ENCODE peak calls at places on chromosomes 7 and 10, in eight cellular contexts. L is mesendoderm; A is HS-5; Z is LoVo; S is CD8-positive, alpha-beta T cell; U is activated naive CD4-positive, alpha-beta T cell; D is amygdala; F is NCI-H1105 treated with DMSO at 0.1 percent for 48 hours. E is an unnamed sample.

GRCh38 chr7:55348502-55348901 is 16.6 kb upstream of the LANCL2 start:
- DNase-seq in L (no peak), A (peak), Z (peak), S (no peak), U (no peak), D (no peak), F (no peak), E (no peak)

GRCh38 chr7:47734287-47734948 is 152.5 kb upstream of the TNS3 start:
- DNase-seq in L (no peak), A (no peak), Z (no peak), S (no peak), U (no peak), D (no peak), F (no peak), E (no peak)

GRCh38 chr10:49270565-49270964 is 28.4 kb upstream of the C10orf71 start:
- DNase-seq in L (no peak), A (no peak), Z (no peak), S (no peak), U (no peak), D (no peak), F (no peak), E (no peak)

GRCh38 chr7:113917840-113918239 is 969 bp downstream of the PPP1R3A start:
- DNase-seq in L (no peak), A (no peak), Z (no peak), S (no peak), U (no peak), D (no peak), F (no peak), E (no peak)

GRCh38 chr10:11546581-11546980 is 64.9 kb downstream of the USP6NL start:
- DNase-seq in L (no peak), A (no peak), Z (no peak), S (no peak), U (no peak), D (no peak), F (no peak), E (no peak)

GRCh38 chr7:24504040-24504439 is 69.2 kb upstream of the PALS2 start:
- DNase-seq in L (no peak), A (no peak), Z (no peak), S (no peak), U (no peak), D (no peak), F (no peak), E (no peak)

GRCh38 chr7:139744768-139745250 is 33.0 kb downstream of the HIPK2 start:
- DNase-seq in L (no peak), A (no peak), Z (no peak), S (no peak), U (no peak), D (no peak), F (no peak), E (no peak)

GRCh38 chr10:51031995-51032394 is 42.3 kb upstream of the PRKG1 start:
- DNase-seq in L (peak), A (no peak), Z (no peak), S (no peak), U (no peak), D (no peak), F (no peak), E (no peak)

GRCh38 chr7:143975617-143976016 is 21.0 kb downstream of the OR2F1 start:
- DNase-seq in L (peak), A (no peak), Z (no peak), S (no peak), U (no peak), D (no peak), F (no peak), E (no peak)

GRCh38 chr7:65827366-65827765 is 45.5 kb upstream of the VKORC1L1 start:
- DNase-seq in L (no peak), A (peak), Z (no peak), S (no peak), U (no peak), D (no peak), F (no peak), E (no peak)

GRCh38 chr7:141709749-141710148 is 1.6 kb downstream of the WEE2 start:
- DNase-seq in L (no peak), A (no peak), Z (no peak), S (no peak), U (no peak), D (no peak), F (no peak), E (no peak)

GRCh38 chr10:34994565-34995142 is 95.5 kb downstream of the CUL2 start:
- DNase-seq in L (peak), A (no peak), Z (peak), S (no peak), U (peak), D (peak), F (peak), E (no peak)

GRCh38 chr10:125419146-125419545 is 258.8 kb upstream of the CTBP2 start:
- DNase-seq in L (no peak), A (no peak), Z (no peak), S (no peak), U (no peak), D (no peak), F (no peak), E (no peak)

GRCh38 chr7:73976761-73977625 is 51.0 kb upstream of the ELN start:
- DNase-seq in L (no peak), A (no peak), Z (no peak), S (no peak), U (no peak), D (no peak), F (no peak), E (no peak)